ENCODE peak calls at places on chromosomes 11 and 22, in ten cellular contexts. F is GM23338, Y is IMR-90, M is lower lobe of right lung, J is dorsolateral prefrontal cortex, X is body of pancreas, Q is MG63, B is H9, H is neural progenitor cell, U is endodermal cell. O is an unnamed sample. For H3K27me3, the result is how much of the 10 kb centered on the place peaks cover.

GRCh38 chr22:24594569-24595120 is 1.8 kb upstream of the LRRC75B start:
- DNase-seq in F (no peak), Y (no peak), M (peak), J (no peak), X (no peak), Q (no peak), B (no peak), H (no peak), U (peak), O (no peak)

GRCh38 chr11:1254086-1254648 is 31.3 kb downstream of the MUC5B start:
- DNase-seq in F (no peak), Y (no peak), M (no peak), J (no peak), X (no peak), Q (no peak), B (no peak), H (no peak), U (no peak), O (no peak)

GRCh38 chr11:44179173-44179572 is 83.7 kb downstream of the EXT2 start:
- DNase-seq in F (no peak), Y (peak), M (no peak), J (peak), X (no peak), Q (no peak), B (no peak), H (no peak), U (no peak), O (no peak)

GRCh38 chr11:65170058-65170534 is at the start of gene SPDYC:
- DNase-seq in F (peak), Y (no peak), M (no peak), J (no peak), X (no peak), Q (peak), B (peak), H (no peak), U (peak), O (no peak)

GRCh38 chr11:20672575-20672974 is 3.2 kb downstream of the NELL1 start:
- DNase-seq in F (peak), Y (no peak), M (no peak), J (no peak), X (no peak), Q (no peak), B (no peak), H (peak), U (no peak), O (no peak)

GRCh38 chr11:47591764-47592163 is 2.4 kb downstream of the C1QTNF4 start:
- DNase-seq in F (no peak), Y (no peak), M (no peak), J (no peak), X (no peak), Q (no peak), B (no peak), H (peak), U (peak), O (no peak)

GRCh38 chr11:19185516-19186052 is 16.2 kb downstream of the CSRP3 start:
- DNase-seq in F (no peak), Y (no peak), M (no peak), J (no peak), X (no peak), Q (no peak), B (no peak), H (no peak), U (no peak), O (no peak)

GRCh38 chr11:11640996-11641395 is 19.2 kb upstream of the GALNT18 start:
- DNase-seq in F (no peak), Y (no peak), M (no peak), J (no peak), X (no peak), Q (no peak), B (no peak), H (no peak), U (no peak), O (no peak)

GRCh38 chr11:96015911-96016565 is 92.1 kb upstream of the MTMR2 start:
- DNase-seq in F (peak), Y (no peak), M (no peak), J (no peak), X (no peak), Q (no peak), B (peak), H (no peak), U (peak), O (no peak)

GRCh38 chr11:128509990-128510389 is 77.4 kb downstream of the ETS1 start:
- DNase-seq in F (no peak), Y (peak), M (no peak), J (no peak), X (no peak), Q (no peak), B (no peak), H (no peak), U (no peak), O (peak)

GRCh38 chr22:42868751-42869251 is 11.7 kb upstream of the ARFGAP3 start:
- DNase-seq in F (no peak), Y (peak), M (peak), J (peak), X (peak), Q (no peak), B (no peak), H (no peak), U (no peak), O (no peak)

GRCh38 chr11:70496591-70497535 is 98.5 kb downstream of the CTTN start:
- DNase-seq in F (no peak), Y (no peak), M (peak), J (no peak), X (no peak), Q (no peak), B (no peak), H (peak), U (no peak), O (no peak)

GRCh38 chr11:69641681-69642548 is 959 bp downstream of the CCND1 start:
- DNase-seq in F (no peak), Y (no peak), M (no peak), J (no peak), X (no peak), Q (no peak), B (peak), H (peak), U (peak), O (no peak)

GRCh38 chr11:116376547-116376946 is 396.2 kb downstream of the BUD13 start:
- DNase-seq in F (no peak), Y (no peak), M (no peak), J (no peak), X (no peak), Q (no peak), B (no peak), H (no peak), U (no peak), O (no peak)

GRCh38 chr22:19764050-19764593 is 3.5 kb downstream of the TBX1 start:
- DNase-seq in F (peak), Y (no peak), M (no peak), J (no peak), X (no peak), Q (no peak), B (no peak), H (peak), U (no peak), O (no peak)

GRCh38 chr11:128757235-128757711 is 63.4 kb downstream of the FLI1 start:
- DNase-seq in F (peak), Y (peak), M (peak), J (no peak), X (no peak), Q (no peak), B (peak), H (no peak), U (peak), O (peak)

GRCh38 chr22:26431151-26431995 is 2.3 kb downstream of the ASPHD2 start:
- DNase-seq in F (no peak), Y (no peak), M (no peak), J (no peak), X (no peak), Q (no peak), B (no peak), H (no peak), U (no peak), O (no peak)

GRCh38 chr11:99952816-99953215 is 734.3 kb upstream of the ARHGAP42 start:
- DNase-seq in F (no peak), Y (no peak), M (no peak), J (no peak), X (no peak), Q (no peak), B (no peak), H (no peak), U (no peak), O (no peak)

GRCh38 chr11:130710442-130711101 is 205.7 kb downstream of the SNX19 start:
- DNase-seq in F (no peak), Y (peak), M (no peak), J (no peak), X (no peak), Q (no peak), B (no peak), H (no peak), U (peak), O (peak)

GRCh38 chr11:71987521-71987920 is 11.2 kb upstream of the IL18BP start:
- DNase-seq in F (no peak), Y (no peak), M (no peak), J (no peak), X (no peak), Q (no peak), B (no peak), H (no peak), U (no peak), O (peak)

GRCh38 chr11:122343247-122343646 is 227.2 kb upstream of the BLID start:
- DNase-seq in F (no peak), Y (no peak), M (no peak), J (no peak), X (no peak), Q (no peak), B (no peak), H (no peak), U (no peak), O (no peak)

GRCh38 chr11:3667149-3668035 is 3.8 kb downstream of the CHRNA10 start:
- DNase-seq in F (no peak), Y (no peak), M (no peak), J (no peak), X (no peak), Q (no peak), B (no peak), H (no peak), U (no peak), O (no peak)

GRCh38 chr11:107050126-107050525 is 31.9 kb upstream of the GUCY1A2 start:
- DNase-seq in F (no peak), Y (no peak), M (no peak), J (no peak), X (no peak), Q (no peak), B (no peak), H (no peak), U (no peak), O (peak)

GRCh38 chr11:108307751-108308150 is 84.9 kb downstream of the ATM start:
- DNase-seq in F (no peak), Y (no peak), M (no peak), J (no peak), X (no peak), Q (no peak), B (no peak), H (no peak), U (no peak), O (no peak)

GRCh38 chr22:36852056-36852973 is 8.5 kb upstream of the NCF4 start:
- DNase-seq in F (no peak), Y (no peak), M (no peak), J (no peak), X (no peak), Q (no peak), B (no peak), H (no peak), U (no peak), O (no peak)

GRCh38 chr11:13118194-13118593 is 109.1 kb downstream of the RASSF10 start:
- DNase-seq in F (no peak), Y (peak), M (no peak), J (no peak), X (no peak), Q (peak), B (no peak), H (no peak), U (no peak), O (peak)

GRCh38 chr11:80103149-80103859 is 662.5 kb upstream of the TENM4 start:
- DNase-seq in F (no peak), Y (peak), M (no peak), J (no peak), X (no peak), Q (peak), B (no peak), H (no peak), U (no peak), O (peak)

GRCh38 chr11:46278387-46279173 is 1.1 kb downstream of the CREB3L1 start:
- DNase-seq in F (peak), Y (peak), M (peak), J (no peak), X (peak), Q (peak), B (peak), H (peak), U (peak), O (peak)

GRCh38 chr22:43851979-43852307 is 10.4 kb downstream of the SULT4A1 start:
- DNase-seq in F (no peak), Y (no peak), M (no peak), J (no peak), X (no peak), Q (no peak), B (no peak), H (no peak), U (peak), O (no peak)

GRCh38 chr11:68116126-68116525 is 5.1 kb downstream of the CHKA start:
- DNase-seq in F (no peak), Y (no peak), M (no peak), J (no peak), X (no peak), Q (no peak), B (no peak), H (no peak), U (no peak), O (no peak)

GRCh38 chr11:13229675-13230359 is 47.8 kb upstream of the BMAL1 start:
- DNase-seq in F (no peak), Y (no peak), M (no peak), J (no peak), X (no peak), Q (no peak), B (no peak), H (no peak), U (no peak), O (no peak)

GRCh38 chr11:93986716-93987115 is 34.4 kb upstream of the HEPHL1 start:
- DNase-seq in F (no peak), Y (peak), M (peak), J (no peak), X (peak), Q (peak), B (no peak), H (no peak), U (no peak), O (peak)

GRCh38 chr11:10304495-10305261 is at the start of gene ADM:
- DNase-seq in F (peak), Y (peak), M (peak), J (no peak), X (peak), Q (peak), B (peak), H (peak), U (peak), O (peak)

GRCh38 chr11:60100511-60100910 is 12.0 kb downstream of the MS4A2 start:
- DNase-seq in F (no peak), Y (no peak), M (no peak), J (no peak), X (no peak), Q (no peak), B (no peak), H (no peak), U (no peak), O (no peak)

GRCh38 chr11:2806351-2807058 is 79.1 kb downstream of the CDKN1C start:
- DNase-seq in F (no peak), Y (no peak), M (peak), J (peak), X (peak), Q (no peak), B (peak), H (peak), U (peak), O (no peak)

GRCh38 chr22:27240298-27240885 is 561.2 kb downstream of the MN1 start:
- DNase-seq in F (no peak), Y (peak), M (no peak), J (no peak), X (peak), Q (peak), B (no peak), H (no peak), U (no peak), O (peak)

GRCh38 chr11:111298466-111299110 is at the start of gene POU2AF3:
- DNase-seq in F (peak), Y (no peak), M (peak), J (no peak), X (no peak), Q (no peak), B (peak), H (no peak), U (no peak), O (no peak)

GRCh38 chr11:111300569-111300968 is 2.2 kb downstream of the POU2AF3 start:
- DNase-seq in F (no peak), Y (no peak), M (no peak), J (no peak), X (no peak), Q (no peak), B (no peak), H (no peak), U (no peak), O (no peak)

GRCh38 chr11:111301004-111301839 is 2.9 kb downstream of the POU2AF3 start:
- DNase-seq in F (no peak), Y (no peak), M (no peak), J (no peak), X (no peak), Q (no peak), B (no peak), H (no peak), U (no peak), O (no peak)

GRCh38 chr11:111297696-111298095 is 650 bp upstream of the POU2AF3 start:
- DNase-seq in F (peak), Y (no peak), M (no peak), J (no peak), X (no peak), Q (no peak), B (peak), H (no peak), U (peak), O (no peak)

DNA sequence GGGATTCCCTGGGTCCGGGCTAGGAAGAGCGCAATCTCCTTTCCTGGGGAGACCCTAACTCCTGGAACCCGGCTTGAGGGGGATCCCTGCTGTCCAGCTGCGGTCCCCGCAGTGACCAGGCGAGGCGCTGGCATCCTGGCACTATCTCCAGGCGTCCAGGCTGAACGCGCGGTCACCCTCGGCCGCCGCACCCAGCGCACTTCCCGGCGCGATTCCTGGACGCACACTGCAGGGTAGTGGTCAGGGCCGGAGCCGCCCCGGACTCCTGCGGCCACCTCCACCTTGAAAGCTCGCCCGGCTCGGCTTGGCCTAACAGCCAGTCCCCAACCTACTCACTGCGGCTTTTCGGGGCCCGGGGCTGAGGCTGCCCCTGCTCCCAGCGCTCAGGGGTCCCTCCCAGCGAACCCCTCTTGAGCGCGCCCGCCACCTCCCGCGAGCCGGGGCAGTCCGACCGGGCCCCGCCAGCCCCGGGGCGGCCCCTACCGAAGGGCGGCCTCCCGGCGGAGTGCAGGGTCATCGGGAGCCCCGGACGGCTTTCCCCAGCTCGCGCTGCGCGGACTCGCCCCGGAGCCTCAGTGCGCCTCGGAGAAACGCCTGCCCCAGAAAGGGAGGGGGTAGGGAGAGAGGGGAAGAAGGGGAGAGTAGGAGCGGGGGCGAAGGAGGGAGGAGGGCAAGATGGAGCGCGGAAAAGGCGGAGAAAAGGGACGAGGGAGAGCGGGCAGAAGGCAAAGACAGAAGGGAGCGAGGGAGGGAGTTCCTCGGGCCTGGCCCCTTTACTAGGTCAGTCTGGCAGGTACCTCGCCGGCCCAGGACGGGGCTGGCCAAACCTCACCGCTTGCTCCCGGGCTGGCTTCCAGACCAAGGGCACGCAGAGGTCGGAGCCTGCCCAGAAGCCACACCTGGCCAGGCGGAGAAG is 1.0 kb downstream of the POU2AF3 start:
- DNase-seq in F (peak), Y (peak), M (peak), J (peak), X (peak), Q (peak), B (peak), H (peak), U (peak), O (peak)
- H3K27me3 ChIP-seq in F (under half), Y (half or more), M (under half), J (under half), X (under half), Q (under half), B (under half), H (half or more), U (half or more), O (under half)

DNA sequence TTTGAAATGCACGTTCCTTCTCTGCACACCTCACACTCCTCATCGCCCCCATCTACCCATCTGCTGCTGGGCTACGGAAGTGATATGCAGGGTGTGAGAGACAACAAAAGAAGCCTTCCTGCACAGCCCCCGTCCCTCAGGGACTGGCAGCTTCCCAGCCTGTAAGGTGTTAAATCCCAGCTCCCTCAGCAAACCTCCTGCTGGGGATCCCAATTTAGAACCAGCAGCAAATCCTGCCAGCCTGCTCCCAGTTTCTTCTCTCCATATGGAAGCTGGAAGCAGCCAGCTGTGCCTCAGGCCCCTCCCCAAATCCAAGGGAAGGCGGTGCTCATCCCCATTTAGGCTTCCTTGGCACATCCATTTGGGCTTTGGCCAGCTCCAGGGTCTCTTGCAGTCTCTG is 47.5 kb downstream of the PAMR1 start:
- DNase-seq in F (peak), Y (no peak), M (no peak), J (no peak), X (no peak), Q (no peak), B (peak), H (peak), U (peak), O (no peak)
- H3K27me3 ChIP-seq in F (under half), Y (under half), M (under half), J (under half), X (under half), Q (under half), B (under half), H (under half), U (under half), O (under half)

GRCh38 chr11:7573193-7573557 is 59.4 kb downstream of the PPFIBP2 start:
- DNase-seq in F (no peak), Y (peak), M (no peak), J (no peak), X (no peak), Q (no peak), B (no peak), H (no peak), U (no peak), O (no peak)
- H3K27me3 ChIP-seq in F (under half), Y (under half), M (under half), J (under half), X (under half), Q (under half), B (under half), H (under half), U (under half), O (under half)

DNA sequence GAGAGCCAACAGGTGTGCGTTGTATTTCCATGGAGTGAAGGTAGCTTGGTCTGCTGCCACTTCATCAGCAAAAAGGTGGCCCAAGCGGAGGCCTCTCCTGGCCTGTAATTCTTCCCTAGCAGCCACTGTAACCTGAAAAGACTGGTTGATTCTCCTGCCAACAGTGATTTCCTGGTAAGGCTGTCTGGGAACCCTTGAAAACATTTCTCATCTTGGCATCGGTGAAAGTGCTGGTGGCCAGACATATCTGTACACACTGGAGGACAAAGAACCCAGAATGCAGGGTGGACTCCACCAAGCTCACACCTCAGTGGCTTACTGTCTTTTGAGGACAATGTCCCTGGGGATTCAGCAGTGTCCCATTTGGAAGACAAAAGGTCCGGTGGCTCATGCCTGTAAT is 128.0 kb downstream of the TRIM29 start:
- DNase-seq in F (no peak), Y (no peak), M (no peak), J (no peak), X (no peak), Q (no peak), B (no peak), H (no peak), U (no peak), O (no peak)
- H3K27me3 ChIP-seq in F (under half), Y (under half), M (under half), J (under half), X (under half), Q (under half), B (under half), H (under half), U (under half), O (under half)

DNA sequence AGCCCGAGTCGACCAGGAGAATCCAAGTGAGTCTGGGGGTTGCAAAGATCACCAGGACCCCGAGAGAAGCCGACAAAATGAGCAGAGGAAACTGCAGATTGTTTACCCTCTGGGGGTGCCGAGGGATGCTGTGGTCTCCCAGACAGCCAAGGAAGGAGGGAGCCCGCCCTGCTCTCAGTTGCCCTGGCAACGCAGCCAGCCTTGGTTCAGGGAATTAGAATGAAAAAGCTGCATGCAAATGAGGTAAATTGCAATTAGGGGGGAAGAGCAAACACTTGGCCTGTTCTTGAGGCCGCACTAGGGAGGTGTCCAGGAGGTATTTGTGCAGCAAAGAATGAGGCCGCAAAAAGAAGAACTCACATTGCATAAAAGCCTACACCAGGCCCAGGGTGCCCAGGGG is 40.5 kb upstream of the ATXN10 start:
- DNase-seq in F (peak), Y (no peak), M (no peak), J (peak), X (no peak), Q (no peak), B (peak), H (peak), U (peak), O (no peak)
- H3K27me3 ChIP-seq in F (under half), Y (under half), M (under half), J (under half), X (under half), Q (under half), B (under half), H (under half), U (under half), O (under half)